ENCODE peak calls at places on chromosomes 13 and 19, in nine cellular contexts. U, K, T, Y, D, J, S, N and R are unnamed samples.

GRCh38 chr13:51681037-51681678 is 96.9 kb downstream of the WDFY2 start:
- DNase-seq in U (peak), K (no peak), T (no peak), Y (peak), D (no peak), J (peak), S (no peak), N (no peak), R (no peak)

GRCh38 chr13:65656740-65657329 is 1573.3 kb downstream of the PCDH9 start:
- DNase-seq in U (no peak), K (no peak), T (peak), Y (peak), D (no peak), J (no peak), S (no peak), N (peak), R (no peak)

GRCh38 chr19:3712663-3713531 is 4.7 kb downstream of the TJP3 start:
- DNase-seq in U (no peak), K (no peak), T (no peak), Y (no peak), D (no peak), J (no peak), S (no peak), N (no peak), R (no peak)

GRCh38 chr13:50531917-50532899 is 311.3 kb downstream of the DLEU7 start:
- DNase-seq in U (peak), K (no peak), T (no peak), Y (peak), D (no peak), J (no peak), S (no peak), N (peak), R (no peak)

GRCh38 chr19:40104754-40105153 is 14.0 kb upstream of the ZNF780A start:
- DNase-seq in U (no peak), K (no peak), T (no peak), Y (no peak), D (no peak), J (no peak), S (no peak), N (no peak), R (no peak)

GRCh38 chr13:25752957-25753540 is 298.8 kb downstream of the SHISA2 start:
- DNase-seq in U (peak), K (no peak), T (no peak), Y (peak), D (no peak), J (peak), S (no peak), N (no peak), R (no peak)

GRCh38 chr13:34863360-34864135 is 78.5 kb upstream of the NBEA start:
- DNase-seq in U (peak), K (no peak), T (no peak), Y (peak), D (no peak), J (peak), S (no peak), N (no peak), R (no peak)

GRCh38 chr13:62209539-62209938 is 793.9 kb upstream of the PCDH20 start:
- DNase-seq in U (no peak), K (no peak), T (no peak), Y (no peak), D (no peak), J (no peak), S (no peak), N (peak), R (peak)

GRCh38 chr19:5774921-5775320 is 9.6 kb downstream of the PRR22 start:
- DNase-seq in U (no peak), K (no peak), T (no peak), Y (no peak), D (no peak), J (no peak), S (no peak), N (no peak), R (no peak)

GRCh38 chr13:48731957-48732569 is 78.3 kb downstream of the CYSLTR2 start:
- DNase-seq in U (no peak), K (peak), T (peak), Y (peak), D (peak), J (no peak), S (no peak), N (peak), R (no peak)

GRCh38 chr13:112142401-112142930 is 75.5 kb downstream of the SOX1 start:
- DNase-seq in U (no peak), K (no peak), T (no peak), Y (no peak), D (no peak), J (no peak), S (no peak), N (no peak), R (no peak)

GRCh38 chr13:81738364-81738763 is 1397.4 kb upstream of the SPRY2 start:
- DNase-seq in U (no peak), K (no peak), T (no peak), Y (peak), D (no peak), J (peak), S (no peak), N (no peak), R (no peak)

GRCh38 chr13:111909971-111910671 is 156.8 kb upstream of the SOX1 start:
- DNase-seq in U (no peak), K (no peak), T (no peak), Y (no peak), D (no peak), J (no peak), S (no peak), N (no peak), R (no peak)

GRCh38 chr13:44818428-44818827 is 170.8 kb downstream of the NUFIP1 start:
- DNase-seq in U (peak), K (no peak), T (peak), Y (peak), D (no peak), J (no peak), S (no peak), N (peak), R (no peak)

GRCh38 chr19:3366761-3367571 is 583 bp downstream of the NFIC start:
- DNase-seq in U (peak), K (no peak), T (no peak), Y (no peak), D (peak), J (no peak), S (peak), N (no peak), R (no peak)

GRCh38 chr13:75505327-75505726 is 23.4 kb upstream of the TBC1D4 start:
- DNase-seq in U (no peak), K (no peak), T (no peak), Y (no peak), D (no peak), J (no peak), S (no peak), N (no peak), R (no peak)

GRCh38 chr19:8036438-8037099 is 16.0 kb upstream of the CCL25 start:
- DNase-seq in U (no peak), K (no peak), T (no peak), Y (no peak), D (no peak), J (no peak), S (no peak), N (no peak), R (no peak)

GRCh38 chr13:35723061-35723461 is 246.6 kb upstream of the MAB21L1 start:
- DNase-seq in U (no peak), K (no peak), T (no peak), Y (peak), D (no peak), J (no peak), S (no peak), N (no peak), R (no peak)

GRCh38 chr13:69903081-69903480 is 204.5 kb upstream of the ATXN8OS start:
- DNase-seq in U (no peak), K (no peak), T (no peak), Y (peak), D (no peak), J (no peak), S (no peak), N (no peak), R (no peak)

GRCh38 chr13:32902898-32903297 is 113.3 kb upstream of the KL start:
- DNase-seq in U (no peak), K (no peak), T (peak), Y (peak), D (no peak), J (no peak), S (no peak), N (no peak), R (no peak)

GRCh38 chr13:99657848-99658265 is 156.6 kb downstream of the TM9SF2 start:
- DNase-seq in U (no peak), K (peak), T (peak), Y (peak), D (peak), J (no peak), S (no peak), N (no peak), R (no peak)

GRCh38 chr13:112732679-112733078 is 42.8 kb downstream of the ATP11A start:
- DNase-seq in U (no peak), K (no peak), T (no peak), Y (no peak), D (no peak), J (no peak), S (peak), N (no peak), R (peak)

GRCh38 chr19:45340899-45341453 is 426 bp downstream of the KLC3 start:
- DNase-seq in U (no peak), K (no peak), T (peak), Y (no peak), D (no peak), J (no peak), S (no peak), N (no peak), R (no peak)

GRCh38 chr19:6250909-6251308 is 28.9 kb downstream of the MLLT1 start:
- DNase-seq in U (no peak), K (no peak), T (no peak), Y (no peak), D (no peak), J (no peak), S (no peak), N (no peak), R (no peak)

GRCh38 chr13:43200736-43201135 is 177.3 kb downstream of the DNAJC15 start:
- DNase-seq in U (no peak), K (no peak), T (no peak), Y (no peak), D (no peak), J (no peak), S (no peak), N (no peak), R (no peak)

GRCh38 chr13:47841131-47841530 is 159.9 kb downstream of the SUCLA2 start:
- DNase-seq in U (no peak), K (no peak), T (no peak), Y (no peak), D (no peak), J (no peak), S (no peak), N (no peak), R (no peak)

GRCh38 chr19:55406869-55407624 is 541 bp downstream of the UBE2S start:
- DNase-seq in U (no peak), K (no peak), T (no peak), Y (peak), D (no peak), J (no peak), S (peak), N (peak), R (no peak)

GRCh38 chr13:103056008-103056407 is 10.2 kb downstream of the SLC10A2 start:
- DNase-seq in U (no peak), K (no peak), T (no peak), Y (no peak), D (no peak), J (no peak), S (no peak), N (peak), R (no peak)

GRCh38 chr13:44263920-44264610 is 109.6 kb upstream of the SERP2 start:
- DNase-seq in U (peak), K (no peak), T (no peak), Y (peak), D (no peak), J (no peak), S (no peak), N (no peak), R (no peak)

GRCh38 chr19:45753548-45753947 is 15.5 kb downstream of the SIX5 start:
- DNase-seq in U (no peak), K (no peak), T (peak), Y (no peak), D (no peak), J (no peak), S (no peak), N (peak), R (no peak)

GRCh38 chr19:42322305-42322704 is 3.1 kb upstream of the MEGF8 start:
- DNase-seq in U (no peak), K (no peak), T (no peak), Y (no peak), D (no peak), J (no peak), S (no peak), N (no peak), R (no peak)

GRCh38 chr13:53368948-53369347 is 340.3 kb downstream of the OLFM4 start:
- DNase-seq in U (no peak), K (no peak), T (peak), Y (no peak), D (no peak), J (no peak), S (no peak), N (no peak), R (peak)

GRCh38 chr13:60733933-60734332 is 336.9 kb downstream of the TDRD3 start:
- DNase-seq in U (no peak), K (no peak), T (no peak), Y (no peak), D (no peak), J (no peak), S (no peak), N (no peak), R (no peak)

GRCh38 chr13:41905600-41906254 is 55.2 kb downstream of the VWA8 start:
- DNase-seq in U (peak), K (no peak), T (peak), Y (peak), D (no peak), J (peak), S (no peak), N (peak), R (no peak)